ENCODE peak calls at places on chromosome 10, in eight cellular contexts. C is tibial nerve, U is memory B cell, M is NCI-H1092, L is NCI-H69, Y is HS-27A, N is HCT116, K is AG04450. G is an unnamed sample.

GRCh38 chr10:18610517-18610916 is 40.9 kb downstream of the NSUN6 start:
- DNase-seq in C (no peak), U (no peak), M (no peak), L (peak), Y (peak), N (peak), K (no peak), G (no peak)

GRCh38 chr10:110833941-110834621 is 37.6 kb upstream of the PDCD4 start:
- DNase-seq in C (no peak), U (no peak), M (no peak), L (peak), Y (no peak), N (no peak), K (no peak), G (no peak)

GRCh38 chr10:3226960-3227724 is 54.6 kb upstream of the PITRM1 start:
- DNase-seq in C (no peak), U (no peak), M (no peak), L (peak), Y (no peak), N (peak), K (no peak), G (no peak)

GRCh38 chr10:103238506-103239252 is 7.0 kb upstream of the RPEL1 start:
- DNase-seq in C (no peak), U (no peak), M (no peak), L (peak), Y (no peak), N (peak), K (peak), G (no peak)

GRCh38 chr10:37857287-37858211 is at the start of gene ZNF248:
- DNase-seq in C (peak), U (peak), M (peak), L (peak), Y (peak), N (peak), K (peak), G (peak)

GRCh38 chr10:98301664-98302319 is 33.8 kb upstream of the LOXL4 start:
- DNase-seq in C (no peak), U (no peak), M (no peak), L (peak), Y (no peak), N (no peak), K (no peak), G (no peak)

GRCh38 chr10:116785282-116785681 is 42.9 kb upstream of the HSPA12A start:
- DNase-seq in C (no peak), U (no peak), M (no peak), L (no peak), Y (no peak), N (no peak), K (no peak), G (no peak)

GRCh38 chr10:93804200-93804599 is 46.5 kb downstream of the LGI1 start:
- DNase-seq in C (no peak), U (no peak), M (no peak), L (peak), Y (no peak), N (no peak), K (no peak), G (no peak)

GRCh38 chr10:133272964-133273420 is 3.7 kb downstream of the ADAM8 start:
- DNase-seq in C (no peak), U (no peak), M (no peak), L (no peak), Y (no peak), N (no peak), K (no peak), G (no peak)

GRCh38 chr10:96418582-96418981 is 59.8 kb upstream of the OPALIN start:
- DNase-seq in C (no peak), U (no peak), M (no peak), L (no peak), Y (no peak), N (no peak), K (no peak), G (no peak)

GRCh38 chr10:20624642-20625041 is 272.5 kb downstream of the NEBL start:
- DNase-seq in C (peak), U (no peak), M (no peak), L (no peak), Y (no peak), N (no peak), K (no peak), G (no peak)

GRCh38 chr10:2019281-2019680 is 282.0 kb upstream of the ADARB2 start:
- DNase-seq in C (no peak), U (no peak), M (no peak), L (no peak), Y (no peak), N (no peak), K (no peak), G (no peak)

GRCh38 chr10:86333813-86334514 is 32.6 kb downstream of the GRID1 start:
- DNase-seq in C (no peak), U (no peak), M (peak), L (peak), Y (no peak), N (no peak), K (no peak), G (no peak)

GRCh38 chr10:77179015-77179695 is 458.5 kb downstream of the KCNMA1 start:
- DNase-seq in C (no peak), U (no peak), M (no peak), L (peak), Y (no peak), N (no peak), K (peak), G (no peak)

GRCh38 chr10:44466236-44466635 is 81.3 kb upstream of the CXCL12 start:
- DNase-seq in C (no peak), U (no peak), M (no peak), L (no peak), Y (no peak), N (no peak), K (no peak), G (no peak)

GRCh38 chr10:21449288-21449966 is 76.1 kb downstream of the SKIDA1 start:
- DNase-seq in C (no peak), U (no peak), M (no peak), L (no peak), Y (no peak), N (no peak), K (no peak), G (no peak)